ENCODE peak calls at places on chromosomes 13 and 19, in nine cellular contexts. M is spleen; X is colonic mucosa; H is H1; U is SJSA1; E is lung; F is naive thymus-derived CD4-positive, alpha-beta T cell; O is psoas muscle; P is keratinocyte. W is an unnamed sample. For H3K36me3, the result is how much of the 10 kb centered on the place peaks cover.

GRCh38 chr19:47534628-47535027 is 19.8 kb upstream of the NAPA start:
- DNase-seq in M (no peak), X (no peak), H (no peak), U (no peak), E (no peak), F (no peak), O (no peak), P (no peak), W (no peak)

GRCh38 chr19:48258350-48258749 is 2.6 kb upstream of the CARD8 start:
- DNase-seq in M (no peak), X (no peak), H (no peak), U (no peak), E (no peak), F (peak), O (no peak), P (no peak), W (no peak)

GRCh38 chr19:29810504-29810871 is 1.3 kb upstream of the CCNE1 start:
- DNase-seq in M (peak), X (peak), H (no peak), U (no peak), E (no peak), F (peak), O (no peak), P (peak), W (no peak)

GRCh38 chr13:34334984-34335661 is 517.2 kb downstream of the RFC3 start:
- DNase-seq in M (no peak), X (no peak), H (no peak), U (no peak), E (no peak), F (no peak), O (no peak), P (no peak), W (no peak)

GRCh38 chr19:4713384-4713951 is 10.2 kb downstream of the DPP9 start:
- DNase-seq in M (no peak), X (peak), H (no peak), U (peak), E (peak), F (no peak), O (peak), P (peak), W (peak)

GRCh38 chr13:93227280-93227905 is 786 bp downstream of the GPC6 start:
- DNase-seq in M (no peak), X (no peak), H (no peak), U (peak), E (no peak), F (no peak), O (peak), P (no peak), W (no peak)

GRCh38 chr19:11560404-11560988 is 1.5 kb upstream of the ELOF1 start:
- DNase-seq in M (no peak), X (peak), H (no peak), U (peak), E (peak), F (peak), O (no peak), P (no peak), W (no peak)

GRCh38 chr13:102651892-102652291 is 43.0 kb downstream of the METTL21C start:
- DNase-seq in M (no peak), X (no peak), H (no peak), U (peak), E (no peak), F (no peak), O (no peak), P (no peak), W (no peak)

GRCh38 chr13:98202026-98202425 is 25.0 kb upstream of the RNF113B start:
- DNase-seq in M (no peak), X (peak), H (no peak), U (no peak), E (no peak), F (no peak), O (no peak), P (no peak), W (no peak)

GRCh38 chr13:76148926-76149325 is 512.8 kb downstream of the LMO7 start:
- DNase-seq in M (no peak), X (no peak), H (no peak), U (no peak), E (no peak), F (no peak), O (no peak), P (no peak), W (no peak)

GRCh38 chr19:48445256-48445605 is 552 bp upstream of the GRWD1 start:
- DNase-seq in M (no peak), X (no peak), H (no peak), U (peak), E (no peak), F (no peak), O (no peak), P (peak), W (peak)

GRCh38 chr13:112824429-112824828 is 134.6 kb downstream of the ATP11A start:
- DNase-seq in M (no peak), X (no peak), H (no peak), U (no peak), E (no peak), F (no peak), O (no peak), P (no peak), W (no peak)

GRCh38 chr13:22240716-22241115 is 569.8 kb downstream of the FGF9 start:
- DNase-seq in M (no peak), X (no peak), H (no peak), U (no peak), E (no peak), F (no peak), O (no peak), P (no peak), W (no peak)

GRCh38 chr13:45219938-45220375 is 19.1 kb upstream of the KCTD4 start:
- DNase-seq in M (no peak), X (no peak), H (no peak), U (no peak), E (no peak), F (no peak), O (no peak), P (peak), W (no peak)

GRCh38 chr19:28612275-28612769 is 600.6 kb downstream of the UQCRFS1 start:
- DNase-seq in M (no peak), X (no peak), H (no peak), U (no peak), E (no peak), F (no peak), O (no peak), P (no peak), W (peak)

GRCh38 chr13:50082426-50083283 is 67.4 kb downstream of the KCNRG start:
- DNase-seq in M (peak), X (peak), H (no peak), U (peak), E (peak), F (peak), O (peak), P (peak), W (no peak)

GRCh38 chr13:77213644-77214043 is 113.2 kb downstream of the MYCBP2 start:
- DNase-seq in M (no peak), X (no peak), H (no peak), U (no peak), E (no peak), F (no peak), O (no peak), P (no peak), W (no peak)

GRCh38 chr19:38362076-38362945 is 12.1 kb upstream of the PSMD8 start:
- DNase-seq in M (peak), X (peak), H (peak), U (peak), E (peak), F (peak), O (peak), P (peak), W (peak)

GRCh38 chr19:23098988-23099387 is 17.8 kb upstream of the ZNF730 start:
- DNase-seq in M (no peak), X (no peak), H (no peak), U (no peak), E (no peak), F (no peak), O (no peak), P (no peak), W (no peak)

GRCh38 chr13:90997951-90998350 is 349.5 kb upstream of the MIR17HG start:
- DNase-seq in M (no peak), X (no peak), H (no peak), U (no peak), E (no peak), F (no peak), O (no peak), P (no peak), W (no peak)

GRCh38 chr19:43798546-43799409 is 3.5 kb downstream of the LYPD5 start:
- DNase-seq in M (peak), X (peak), H (no peak), U (no peak), E (peak), F (peak), O (no peak), P (peak), W (no peak)

GRCh38 chr13:46469064-46469463 is 82.0 kb upstream of the RUBCNL start:
- DNase-seq in M (no peak), X (no peak), H (no peak), U (no peak), E (no peak), F (no peak), O (no peak), P (no peak), W (no peak)

GRCh38 chr13:39417643-39418042 is 185.3 kb downstream of the LHFPL6 start:
- DNase-seq in M (no peak), X (no peak), H (peak), U (peak), E (no peak), F (no peak), O (no peak), P (no peak), W (no peak)

GRCh38 chr13:99120751-99121150 is 79.9 kb upstream of the UBAC2 start:
- DNase-seq in M (no peak), X (no peak), H (no peak), U (peak), E (no peak), F (no peak), O (no peak), P (no peak), W (no peak)

GRCh38 chr13:43127103-43127817 is 103.9 kb downstream of the DNAJC15 start:
- DNase-seq in M (no peak), X (no peak), H (no peak), U (no peak), E (no peak), F (no peak), O (no peak), P (no peak), W (no peak)

GRCh38 chr13:113559901-113560644 is 24.5 kb upstream of the TFDP1 start:
- DNase-seq in M (peak), X (peak), H (no peak), U (peak), E (peak), F (no peak), O (no peak), P (no peak), W (peak)

GRCh38 chr13:34411881-34412280 is 530.2 kb upstream of the NBEA start:
- DNase-seq in M (no peak), X (no peak), H (no peak), U (no peak), E (no peak), F (no peak), O (no peak), P (no peak), W (no peak)

GRCh38 chr13:47999973-48000372 is 1.1 kb downstream of the SUCLA2 start:
- DNase-seq in M (no peak), X (no peak), H (no peak), U (no peak), E (no peak), F (no peak), O (no peak), P (no peak), W (no peak)

GRCh38 chr13:33283195-33283910 is 2.2 kb downstream of the STARD13 start:
- DNase-seq in M (no peak), X (no peak), H (no peak), U (no peak), E (no peak), F (no peak), O (no peak), P (no peak), W (no peak)
- H3K27ac ChIP-seq in M (peak), X (no peak), H (no peak), U (peak), E (no peak), F (no peak), O (peak), P (peak), W (peak)

GRCh38 chr19:49911381-49912145 is 14.9 kb upstream of the IL4I1 start:
- DNase-seq in M (no peak), X (no peak), H (no peak), U (no peak), E (no peak), F (no peak), O (no peak), P (no peak), W (no peak)
- H3K36me3 ChIP-seq in M (under half), X (under half), H (under half), U (half or more), E (under half), F (under half), O (half or more), P (under half), W (under half)

DNA sequence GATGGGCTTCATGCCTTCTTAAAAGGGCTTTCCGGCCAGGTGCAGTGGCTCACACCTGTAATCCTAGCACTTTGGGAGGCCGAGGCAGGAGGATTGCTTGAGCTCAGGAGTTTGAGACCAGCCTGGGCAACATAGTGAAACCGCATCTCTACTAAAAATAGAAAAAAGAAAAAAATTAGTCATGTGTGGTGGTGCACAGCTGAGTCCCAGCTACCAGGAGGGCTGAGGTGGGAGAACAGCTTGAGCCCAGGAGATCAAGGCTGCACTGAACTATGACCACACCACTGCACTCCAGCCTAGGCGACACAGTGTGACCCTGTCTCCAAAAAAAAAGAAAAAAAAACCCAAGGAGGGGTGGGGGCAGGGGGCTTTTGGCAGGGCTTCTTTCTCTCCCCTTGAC is 7.2 kb downstream of the CARS2 start:
- DNase-seq in M (peak), X (no peak), H (no peak), U (peak), E (no peak), F (no peak), O (no peak), P (no peak), W (no peak)
- H3K27ac ChIP-seq in M (no peak), X (no peak), H (no peak), U (no peak), E (peak), F (no peak), O (no peak), P (no peak), W (no peak)

GRCh38 chr19:1272423-1273262 is 2.7 kb upstream of the FAM174C start:
- DNase-seq in M (no peak), X (no peak), H (no peak), U (no peak), E (no peak), F (no peak), O (no peak), P (no peak), W (no peak)

GRCh38 chr19:1274081-1274851 is 1.1 kb upstream of the FAM174C start:
- DNase-seq in M (peak), X (no peak), H (no peak), U (no peak), E (no peak), F (no peak), O (peak), P (no peak), W (no peak)

GRCh38 chr19:1274852-1275259 is 474 bp upstream of the FAM174C start:
- DNase-seq in M (no peak), X (no peak), H (no peak), U (no peak), E (no peak), F (no peak), O (no peak), P (no peak), W (no peak)

GRCh38 chr19:1271528-1272422 is 2.6 kb downstream of the CIRBP start:
- DNase-seq in M (peak), X (no peak), H (no peak), U (no peak), E (no peak), F (no peak), O (peak), P (no peak), W (no peak)

GRCh38 chr19:1273263-1274041 is 1.9 kb upstream of the FAM174C start:
- DNase-seq in M (peak), X (no peak), H (no peak), U (no peak), E (no peak), F (no peak), O (peak), P (no peak), W (no peak)
- H3K36me3 ChIP-seq in M (under half), X (under half), H (under half), U (half or more), E (under half), F (under half), O (half or more), P (under half), W (under half)

GRCh38 chr13:73996569-73996968 is 137.6 kb downstream of the KLF12 start:
- DNase-seq in M (no peak), X (no peak), H (no peak), U (no peak), E (no peak), F (no peak), O (no peak), P (no peak), W (no peak)

GRCh38 chr13:73995752-73996151 is 138.5 kb downstream of the KLF12 start:
- DNase-seq in M (no peak), X (no peak), H (no peak), U (no peak), E (no peak), F (no peak), O (no peak), P (no peak), W (no peak)

GRCh38 chr13:73997964-73998363 is 136.2 kb downstream of the KLF12 start:
- DNase-seq in M (no peak), X (no peak), H (no peak), U (no peak), E (no peak), F (no peak), O (no peak), P (no peak), W (no peak)

GRCh38 chr13:74000906-74001305 is 133.3 kb downstream of the KLF12 start:
- DNase-seq in M (no peak), X (no peak), H (no peak), U (no peak), E (no peak), F (no peak), O (no peak), P (no peak), W (no peak)

DNA sequence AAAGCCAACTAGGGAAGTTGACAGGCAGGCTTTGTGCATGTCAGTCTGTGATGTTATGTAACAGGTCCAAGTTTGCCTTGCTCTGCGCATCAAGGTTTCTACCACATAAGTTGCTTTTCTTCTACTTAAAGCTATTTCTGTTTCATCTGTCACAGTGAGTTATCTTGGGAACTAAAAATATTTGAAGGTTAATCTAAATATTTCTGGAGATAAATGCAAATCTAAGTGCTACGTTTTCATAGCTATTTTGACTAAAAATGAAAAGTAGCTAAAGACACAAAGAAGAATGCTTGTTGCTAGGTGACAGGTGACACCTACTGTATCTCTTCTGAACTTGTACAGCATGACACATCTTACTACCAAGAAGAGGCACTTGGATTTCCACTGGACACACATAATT is 135.6 kb downstream of the KLF12 start:
- DNase-seq in M (no peak), X (no peak), H (no peak), U (no peak), E (no peak), F (peak), O (no peak), P (no peak), W (no peak)
- H3K27ac ChIP-seq in M (no peak), X (no peak), H (no peak), U (no peak), E (no peak), F (peak), O (no peak), P (no peak), W (no peak)